ENCODE peak calls at places on chromosomes 7 and 10, in nine cellular contexts. One of them, this sample, is unnamed.

GRCh38 chr10:500876-501275 is 188.6 kb downstream of the DIP2C start:
- DNase-seq in tibial nerve: no peak
- DNase-seq in NB4: no peak
- DNase-seq in right lobe of liver: no peak
- DNase-seq in body of pancreas: no peak
- DNase-seq in lower leg skin: no peak
- DNase-seq in A549: no peak
- DNase-seq in adrenal gland: peak
- DNase-seq in H54: no peak
- DNase-seq in this sample: peak

GRCh38 chr7:16634292-16634738 is 11.2 kb downstream of the ANKMY2 start:
- DNase-seq in tibial nerve: no peak
- DNase-seq in NB4: no peak
- DNase-seq in right lobe of liver: no peak
- DNase-seq in body of pancreas: no peak
- DNase-seq in lower leg skin: peak
- DNase-seq in A549: no peak
- DNase-seq in adrenal gland: no peak
- DNase-seq in H54: no peak
- DNase-seq in this sample: no peak

GRCh38 chr7:120806669-120807068 is 51.3 kb downstream of the TSPAN12 start:
- DNase-seq in tibial nerve: no peak
- DNase-seq in NB4: no peak
- DNase-seq in right lobe of liver: no peak
- DNase-seq in body of pancreas: no peak
- DNase-seq in lower leg skin: no peak
- DNase-seq in A549: no peak
- DNase-seq in adrenal gland: no peak
- DNase-seq in H54: no peak
- DNase-seq in this sample: no peak

GRCh38 chr10:62373639-62373994 is 552 bp upstream of the ZNF365 start:
- DNase-seq in tibial nerve: no peak
- DNase-seq in NB4: no peak
- DNase-seq in right lobe of liver: no peak
- DNase-seq in body of pancreas: no peak
- DNase-seq in lower leg skin: no peak
- DNase-seq in A549: no peak
- DNase-seq in adrenal gland: no peak
- DNase-seq in H54: no peak
- DNase-seq in this sample: no peak

GRCh38 chr7:122846591-122846990 is 39.7 kb downstream of the CADPS2 start:
- DNase-seq in tibial nerve: no peak
- DNase-seq in NB4: no peak
- DNase-seq in right lobe of liver: no peak
- DNase-seq in body of pancreas: no peak
- DNase-seq in lower leg skin: no peak
- DNase-seq in A549: no peak
- DNase-seq in adrenal gland: no peak
- DNase-seq in H54: no peak
- DNase-seq in this sample: no peak

GRCh38 chr7:38775503-38775902 is 133.5 kb downstream of the VPS41 start:
- DNase-seq in tibial nerve: no peak
- DNase-seq in NB4: no peak
- DNase-seq in right lobe of liver: no peak
- DNase-seq in body of pancreas: no peak
- DNase-seq in lower leg skin: no peak
- DNase-seq in A549: no peak
- DNase-seq in adrenal gland: no peak
- DNase-seq in H54: no peak
- DNase-seq in this sample: no peak

GRCh38 chr7:95886501-95887090 is 114.2 kb downstream of the DYNC1I1 start:
- DNase-seq in tibial nerve: no peak
- DNase-seq in NB4: peak
- DNase-seq in right lobe of liver: no peak
- DNase-seq in body of pancreas: no peak
- DNase-seq in lower leg skin: no peak
- DNase-seq in A549: peak
- DNase-seq in adrenal gland: no peak
- DNase-seq in H54: no peak
- DNase-seq in this sample: no peak

GRCh38 chr7:43808410-43808809 is 49.9 kb downstream of the BLVRA start:
- DNase-seq in tibial nerve: no peak
- DNase-seq in NB4: no peak
- DNase-seq in right lobe of liver: no peak
- DNase-seq in body of pancreas: no peak
- DNase-seq in lower leg skin: no peak
- DNase-seq in A549: no peak
- DNase-seq in adrenal gland: no peak
- DNase-seq in H54: no peak
- DNase-seq in this sample: no peak

GRCh38 chr7:79410345-79410744 is 43.1 kb downstream of the MAGI2 start:
- DNase-seq in tibial nerve: no peak
- DNase-seq in NB4: no peak
- DNase-seq in right lobe of liver: no peak
- DNase-seq in body of pancreas: no peak
- DNase-seq in lower leg skin: no peak
- DNase-seq in A549: no peak
- DNase-seq in adrenal gland: no peak
- DNase-seq in H54: no peak
- DNase-seq in this sample: no peak

GRCh38 chr7:73850781-73851207 is 8.5 kb upstream of the METTL27 start:
- DNase-seq in tibial nerve: no peak
- DNase-seq in NB4: peak
- DNase-seq in right lobe of liver: no peak
- DNase-seq in body of pancreas: no peak
- DNase-seq in lower leg skin: peak
- DNase-seq in A549: peak
- DNase-seq in adrenal gland: no peak
- DNase-seq in H54: peak
- DNase-seq in this sample: no peak

GRCh38 chr7:105269397-105269796 is 119.3 kb downstream of the SRPK2 start:
- DNase-seq in tibial nerve: no peak
- DNase-seq in NB4: peak
- DNase-seq in right lobe of liver: no peak
- DNase-seq in body of pancreas: no peak
- DNase-seq in lower leg skin: no peak
- DNase-seq in A549: no peak
- DNase-seq in adrenal gland: no peak
- DNase-seq in H54: no peak
- DNase-seq in this sample: no peak

GRCh38 chr10:117640406-117640805 is 97.9 kb downstream of the EMX2 start:
- DNase-seq in tibial nerve: no peak
- DNase-seq in NB4: no peak
- DNase-seq in right lobe of liver: no peak
- DNase-seq in body of pancreas: no peak
- DNase-seq in lower leg skin: no peak
- DNase-seq in A549: no peak
- DNase-seq in adrenal gland: no peak
- DNase-seq in H54: no peak
- DNase-seq in this sample: no peak

GRCh38 chr10:50594012-50594411 is 29.7 kb downstream of the SGMS1 start:
- DNase-seq in tibial nerve: no peak
- DNase-seq in NB4: no peak
- DNase-seq in right lobe of liver: no peak
- DNase-seq in body of pancreas: no peak
- DNase-seq in lower leg skin: no peak
- DNase-seq in A549: no peak
- DNase-seq in adrenal gland: peak
- DNase-seq in H54: no peak
- DNase-seq in this sample: no peak

GRCh38 chr10:122141821-122142651 is 129.1 kb upstream of the BTBD16 start:
- DNase-seq in tibial nerve: no peak
- DNase-seq in NB4: no peak
- DNase-seq in right lobe of liver: no peak
- DNase-seq in body of pancreas: no peak
- DNase-seq in lower leg skin: no peak
- DNase-seq in A549: no peak
- DNase-seq in adrenal gland: no peak
- DNase-seq in H54: no peak
- DNase-seq in this sample: peak

GRCh38 chr10:122140941-122141623 is 130.0 kb upstream of the BTBD16 start:
- DNase-seq in tibial nerve: peak
- DNase-seq in NB4: peak
- DNase-seq in right lobe of liver: peak
- DNase-seq in body of pancreas: peak
- DNase-seq in lower leg skin: peak
- DNase-seq in A549: peak
- DNase-seq in adrenal gland: peak
- DNase-seq in H54: peak
- DNase-seq in this sample: no peak

GRCh38 chr10:122140477-122140902 is 130.6 kb upstream of the BTBD16 start:
- DNase-seq in tibial nerve: no peak
- DNase-seq in NB4: peak
- DNase-seq in right lobe of liver: no peak
- DNase-seq in body of pancreas: no peak
- DNase-seq in lower leg skin: no peak
- DNase-seq in A549: peak
- DNase-seq in adrenal gland: no peak
- DNase-seq in H54: no peak
- DNase-seq in this sample: no peak

GRCh38 chr10:122139226-122139625 is 131.9 kb upstream of the BTBD16 start:
- DNase-seq in tibial nerve: no peak
- DNase-seq in NB4: no peak
- DNase-seq in right lobe of liver: no peak
- DNase-seq in body of pancreas: no peak
- DNase-seq in lower leg skin: no peak
- DNase-seq in A549: no peak
- DNase-seq in adrenal gland: no peak
- DNase-seq in H54: no peak
- DNase-seq in this sample: no peak

DNA sequence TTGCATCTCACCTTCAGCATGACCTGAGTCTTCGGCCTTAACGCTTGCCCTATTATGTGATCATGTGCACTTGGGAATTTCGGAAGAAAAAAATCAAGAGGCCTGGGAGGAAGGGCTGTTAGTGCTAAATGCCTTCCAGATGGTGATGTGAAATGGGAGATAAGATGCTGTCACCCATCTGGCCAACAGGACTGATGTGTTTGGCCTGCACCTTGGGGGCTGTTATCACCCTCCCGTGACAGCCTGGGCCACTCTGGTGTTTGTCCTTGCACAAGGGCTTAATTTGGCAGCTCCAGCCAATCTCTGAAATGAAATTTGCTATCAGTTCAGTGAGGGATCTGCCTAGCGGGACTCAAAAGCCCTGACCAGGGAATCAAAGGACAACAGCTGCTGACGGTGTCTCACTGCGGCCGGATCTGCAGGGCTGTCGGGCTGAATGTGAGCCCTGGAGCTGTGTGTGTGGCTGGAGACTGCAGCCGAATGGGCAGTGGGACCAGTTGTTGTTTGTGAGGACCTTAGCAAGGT is 131.4 kb upstream of the BTBD16 start:
- DNase-seq in tibial nerve: no peak
- DNase-seq in NB4: no peak
- DNase-seq in right lobe of liver: no peak
- DNase-seq in body of pancreas: no peak
- DNase-seq in lower leg skin: no peak
- DNase-seq in A549: no peak
- DNase-seq in adrenal gland: no peak
- DNase-seq in H54: no peak
- DNase-seq in this sample: no peak
- TF ChIP-seq POLR2A in tibial nerve: no peak
- TF ChIP-seq POLR2A in NB4: no peak
- TF ChIP-seq POLR2A in right lobe of liver: no peak
- TF ChIP-seq POLR2A in body of pancreas: no peak
- TF ChIP-seq POLR2A in lower leg skin: no peak
- TF ChIP-seq POLR2A in A549: no peak
- TF ChIP-seq POLR2A in adrenal gland: no peak
- TF ChIP-seq POLR2A in H54: no peak
- TF ChIP-seq POLR2A in this sample: no peak

GRCh38 chr10:19518632-19519031 is 297.6 kb upstream of the PLXDC2 start:
- DNase-seq in tibial nerve: no peak
- DNase-seq in NB4: no peak
- DNase-seq in right lobe of liver: no peak
- DNase-seq in body of pancreas: no peak
- DNase-seq in lower leg skin: no peak
- DNase-seq in A549: no peak
- DNase-seq in adrenal gland: no peak
- DNase-seq in H54: no peak
- DNase-seq in this sample: no peak
- TF ChIP-seq POLR2A in tibial nerve: no peak
- TF ChIP-seq POLR2A in NB4: no peak
- TF ChIP-seq POLR2A in right lobe of liver: no peak
- TF ChIP-seq POLR2A in body of pancreas: no peak
- TF ChIP-seq POLR2A in lower leg skin: no peak
- TF ChIP-seq POLR2A in A549: no peak
- TF ChIP-seq POLR2A in adrenal gland: no peak
- TF ChIP-seq POLR2A in H54: no peak
- TF ChIP-seq POLR2A in this sample: no peak

DNA sequence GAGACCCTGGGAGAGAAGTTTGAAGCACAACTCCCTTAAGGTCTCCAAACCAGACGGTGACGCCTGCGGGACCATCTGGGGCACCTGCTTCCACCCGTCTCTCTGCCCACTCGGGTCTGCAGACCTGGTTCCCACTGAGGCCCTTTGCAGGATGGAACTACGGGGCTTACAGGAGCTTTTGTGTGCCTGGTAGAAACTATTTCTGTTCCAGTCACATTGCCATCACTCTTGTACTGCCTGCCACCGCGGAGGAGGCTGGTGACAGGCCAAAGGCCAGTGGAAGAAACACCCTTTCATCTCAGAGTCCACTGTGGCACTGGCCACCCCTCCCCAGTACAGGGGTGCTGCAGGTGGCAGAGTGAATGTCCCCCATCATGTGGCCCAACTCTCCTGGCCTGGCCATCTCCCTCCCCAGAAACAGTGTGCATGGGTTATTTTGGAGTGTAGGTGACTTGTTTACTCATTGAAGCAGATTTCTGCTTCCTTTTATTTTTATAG is 10.8 kb downstream of the SERPINE1 start:
- DNase-seq in tibial nerve: no peak
- DNase-seq in NB4: no peak
- DNase-seq in right lobe of liver: peak
- DNase-seq in body of pancreas: no peak
- DNase-seq in lower leg skin: no peak
- DNase-seq in A549: no peak
- DNase-seq in adrenal gland: no peak
- DNase-seq in H54: no peak
- DNase-seq in this sample: no peak
- TF ChIP-seq POLR2A in tibial nerve: no peak
- TF ChIP-seq POLR2A in NB4: no peak
- TF ChIP-seq POLR2A in right lobe of liver: peak
- TF ChIP-seq POLR2A in body of pancreas: no peak
- TF ChIP-seq POLR2A in lower leg skin: no peak
- TF ChIP-seq POLR2A in A549: no peak
- TF ChIP-seq POLR2A in adrenal gland: no peak
- TF ChIP-seq POLR2A in H54: no peak
- TF ChIP-seq POLR2A in this sample: no peak

DNA sequence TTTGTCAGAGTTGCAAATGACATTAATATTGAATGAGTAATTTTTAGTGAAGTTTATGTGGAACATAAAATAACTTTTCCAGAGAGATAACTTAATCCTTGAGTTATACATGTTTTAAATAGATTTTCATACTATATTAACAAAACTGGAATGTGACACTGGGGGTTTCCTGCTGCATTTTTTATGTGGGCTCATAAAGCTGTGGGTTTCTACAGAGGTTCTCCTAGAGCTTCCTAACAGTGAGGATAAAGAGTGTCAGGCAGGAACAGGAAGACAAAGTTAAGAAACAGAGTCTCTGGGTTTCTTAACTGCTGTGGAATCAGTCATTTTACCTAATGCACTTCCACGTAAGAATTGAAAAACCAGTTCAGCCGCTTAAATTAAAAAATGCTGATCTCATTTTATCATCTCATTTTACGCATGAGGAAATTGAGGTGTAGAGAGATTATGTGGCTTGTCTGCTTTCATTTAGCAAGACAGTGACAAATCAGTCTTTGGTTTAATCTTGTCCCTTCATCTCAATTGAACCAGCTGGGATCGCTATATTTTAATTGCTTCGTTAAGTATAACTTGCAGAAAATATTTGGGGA is 5.0 kb downstream of the CD36 start:
- DNase-seq in tibial nerve: no peak
- DNase-seq in NB4: peak
- DNase-seq in right lobe of liver: no peak
- DNase-seq in body of pancreas: no peak
- DNase-seq in lower leg skin: no peak
- DNase-seq in A549: no peak
- DNase-seq in adrenal gland: no peak
- DNase-seq in H54: no peak
- DNase-seq in this sample: no peak
- TF ChIP-seq POLR2A in tibial nerve: no peak
- TF ChIP-seq POLR2A in NB4: no peak
- TF ChIP-seq POLR2A in right lobe of liver: no peak
- TF ChIP-seq POLR2A in body of pancreas: no peak
- TF ChIP-seq POLR2A in lower leg skin: no peak
- TF ChIP-seq POLR2A in A549: no peak
- TF ChIP-seq POLR2A in adrenal gland: no peak
- TF ChIP-seq POLR2A in H54: no peak
- TF ChIP-seq POLR2A in this sample: no peak

This sample was measured in spleen.